ENCODE peak calls at places on chromosomes 11 and 22, in nine cellular contexts. D, E, P, T, I, J, Y, M and N are unnamed samples.

GRCh38 chr11:115912484-115912945 is 408.3 kb upstream of the CADM1 start:
- DNase-seq in T (no peak), D (no peak), I (no peak), J (no peak), Y (no peak), E (no peak), M (peak), P (peak), N (no peak)

GRCh38 chr11:45264839-45265515 is 21.2 kb downstream of the SYT13 start:
- DNase-seq in I (peak), D (no peak), J (no peak), Y (no peak), P (peak), M (no peak), T (no peak), E (no peak), N (no peak)

GRCh38 chr11:44621140-44621681 is 55.7 kb downstream of the CD82 start:
- DNase-seq in M (peak), J (peak), P (peak), E (peak), D (peak), Y (peak), I (peak), T (peak), N (no peak)

GRCh38 chr11:35173011-35173511 is 34.1 kb downstream of the CD44 start:
- DNase-seq in T (no peak), D (no peak), P (peak), Y (no peak), E (peak), I (no peak), J (no peak), M (peak), N (no peak)

GRCh38 chr22:47586038-47586437 is 823.6 kb downstream of the TBC1D22A start:
- DNase-seq in D (no peak), J (no peak), Y (no peak), M (no peak), E (no peak), P (no peak), I (no peak), T (no peak), N (no peak)

GRCh38 chr22:21632237-21632895 is at the start of gene CCDC116:
- DNase-seq in Y (no peak), P (no peak), T (peak), D (peak), J (no peak), M (peak), E (no peak), I (peak), N (no peak)

GRCh38 chr11:16356751-16357365 is 512 bp upstream of the SOX6 start:
- DNase-seq in P (peak), D (no peak), M (no peak), J (no peak), T (no peak), I (no peak), Y (peak), E (no peak), N (no peak)

GRCh38 chr11:17351510-17352176 is at the start of gene NCR3LG1:
- DNase-seq in P (peak), M (peak), Y (peak), J (peak), I (peak), E (peak), T (peak), D (peak), N (no peak)

GRCh38 chr22:44885806-44886360 is 123.9 kb downstream of the PHF21B start:
- DNase-seq in Y (no peak), I (no peak), E (no peak), T (no peak), J (peak), M (no peak), D (no peak), P (no peak), N (no peak)

GRCh38 chr11:15229069-15229468 is 114.3 kb downstream of the INSC start:
- DNase-seq in D (no peak), P (peak), M (no peak), J (no peak), Y (no peak), I (no peak), T (no peak), E (no peak), N (no peak)

GRCh38 chr11:67312187-67313021 is 9.1 kb downstream of the SSH3 start:
- DNase-seq in M (no peak), E (no peak), J (no peak), P (no peak), I (no peak), D (no peak), T (peak), Y (no peak), N (peak)

GRCh38 chr11:95991101-95991500 is 67.2 kb upstream of the MTMR2 start:
- DNase-seq in J (no peak), T (no peak), I (no peak), M (no peak), P (no peak), D (no peak), E (no peak), Y (no peak), N (no peak)

GRCh38 chr11:5196731-5197130 is 3.8 kb downstream of the OR51V1 start:
- DNase-seq in Y (no peak), I (no peak), P (peak), D (no peak), T (no peak), E (no peak), J (no peak), M (peak), N (no peak)

GRCh38 chr22:24514241-24515024 is 19.3 kb downstream of the UPB1 start:
- DNase-seq in Y (no peak), E (peak), M (no peak), I (no peak), J (no peak), T (no peak), D (no peak), P (no peak), N (no peak)

GRCh38 chr11:94526645-94527438 is 14.6 kb downstream of the C11orf97 start:
- DNase-seq in I (peak), D (no peak), T (no peak), Y (no peak), M (no peak), J (no peak), E (no peak), P (peak), N (no peak)

GRCh38 chr22:36770116-36770945 is 5.6 kb downstream of the IFT27 start:
- DNase-seq in Y (no peak), I (no peak), M (peak), J (peak), D (no peak), T (no peak), E (no peak), P (no peak), N (peak)

GRCh38 chr11:61980783-61981541 is 13.5 kb upstream of the FTH1 start:
- DNase-seq in I (no peak), M (no peak), E (no peak), D (no peak), J (peak), T (no peak), Y (no peak), P (no peak), N (no peak)

GRCh38 chr11:73324665-73325035 is 16.6 kb downstream of the ARHGEF17 start:
- DNase-seq in M (no peak), P (no peak), D (no peak), J (no peak), E (no peak), T (no peak), I (no peak), Y (no peak), N (no peak)
- H3K27ac ChIP-seq in M (no peak), P (peak), D (no peak), J (peak), E (no peak), T (peak), I (no peak), Y (peak), N (no peak)

DNA sequence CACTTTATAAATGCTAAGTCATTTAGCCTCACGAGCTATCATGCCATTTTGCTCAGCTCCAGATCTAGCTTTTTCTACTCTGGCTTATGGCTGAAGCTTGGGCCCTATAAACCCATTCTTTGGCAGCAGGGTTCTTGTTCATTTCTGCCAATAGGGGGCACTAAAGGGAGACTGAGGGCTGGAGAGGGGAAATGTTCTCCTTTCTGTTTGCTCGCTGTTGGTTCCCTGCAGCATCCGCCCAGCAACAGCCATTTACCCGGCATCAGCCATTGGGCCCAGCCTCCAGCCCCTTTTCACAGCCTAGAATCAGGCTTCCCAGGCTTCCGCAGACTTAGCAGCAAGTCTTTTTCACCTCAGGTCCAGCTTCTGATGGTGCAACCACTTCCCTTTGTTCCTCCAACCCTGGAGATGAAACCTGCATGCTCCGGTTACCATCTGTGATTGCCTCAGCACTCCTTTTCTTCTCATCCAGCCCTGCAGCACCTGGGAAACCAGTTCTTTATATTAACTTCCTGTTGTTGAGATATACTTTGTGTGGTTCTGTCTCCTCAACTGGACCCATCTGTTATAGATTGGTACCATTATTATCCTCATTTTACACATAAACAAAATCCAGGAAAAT is 4.2 kb upstream of the ME3 start:
- DNase-seq in M (peak), T (peak), E (no peak), J (no peak), I (peak), D (peak), P (no peak), Y (no peak), N (no peak)
- TF ChIP-seq CTCF in M (peak), T (peak), E (no peak), J (no peak), I (peak), D (peak), P (no peak), Y (peak), N (no peak)

GRCh38 chr22:40008726-40009125 is 14.0 kb downstream of the FAM83F start:
- DNase-seq in I (no peak), M (no peak), Y (no peak), T (no peak), E (no peak), J (no peak), P (peak), D (no peak), N (no peak)
- H3K27ac ChIP-seq in I (no peak), M (peak), Y (no peak), T (no peak), E (no peak), J (no peak), P (no peak), D (no peak), N (no peak)

GRCh38 chr11:65487467-65488272 is 11.2 kb upstream of the MALAT1 start:
- DNase-seq in J (peak), T (peak), Y (peak), E (peak), I (peak), D (peak), P (peak), M (peak), N (peak)

GRCh38 chr11:65489706-65490310 is 9.0 kb upstream of the MALAT1 start:
- DNase-seq in M (no peak), P (no peak), I (peak), Y (no peak), D (no peak), T (no peak), E (peak), J (no peak), N (no peak)

GRCh38 chr11:65489061-65489705 is 9.7 kb upstream of the MALAT1 start:
- DNase-seq in Y (peak), E (peak), J (peak), I (no peak), P (peak), M (peak), D (peak), T (no peak), N (no peak)

GRCh38 chr11:65486570-65487466 is 12.0 kb upstream of the MALAT1 start:
- DNase-seq in I (no peak), E (peak), Y (no peak), T (no peak), P (no peak), J (peak), M (no peak), D (no peak), N (no peak)

DNA sequence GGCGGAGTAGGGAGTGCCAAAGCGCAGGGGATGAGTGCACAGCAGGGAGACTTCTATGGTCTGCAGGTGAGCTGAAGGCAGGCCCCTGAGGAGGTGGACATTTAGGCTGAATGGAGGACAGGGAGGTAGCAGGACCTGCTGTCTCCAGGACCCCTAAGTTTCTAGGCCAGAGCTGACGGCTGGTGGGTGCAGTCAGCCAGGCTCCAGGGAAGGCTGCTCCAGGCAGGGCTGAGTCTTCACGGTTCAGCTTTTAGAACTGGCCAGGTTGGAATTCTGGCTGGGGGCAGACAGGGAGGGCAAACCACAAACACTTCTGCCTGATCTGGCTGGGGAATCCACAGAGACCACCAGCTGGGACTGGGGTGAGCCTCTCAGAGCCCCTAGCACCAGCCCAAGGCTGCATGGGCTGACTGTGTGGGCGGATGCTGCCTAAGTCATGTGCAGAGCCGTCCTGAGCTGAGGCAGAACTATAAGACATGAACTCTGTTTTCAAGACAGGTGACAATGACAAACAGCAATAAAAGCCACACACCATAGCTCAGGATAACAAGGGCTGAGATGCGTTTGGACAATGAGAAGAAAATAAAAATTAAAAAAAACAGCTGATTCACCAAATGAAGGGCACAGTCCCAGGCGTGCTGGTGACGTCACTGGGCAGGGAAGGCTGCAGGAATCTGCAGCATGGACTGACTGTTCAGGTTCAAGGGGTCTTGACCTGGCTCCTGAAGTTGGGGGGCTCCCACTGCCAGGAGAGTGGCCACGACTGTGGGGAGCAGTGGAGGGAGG is 10.4 kb upstream of the MALAT1 start:
- DNase-seq in T (no peak), I (peak), D (no peak), J (peak), Y (no peak), M (no peak), E (peak), P (peak), N (no peak)
- TF ChIP-seq CTCF in T (no peak), I (no peak), D (no peak), J (no peak), Y (no peak), M (no peak), E (no peak), P (no peak), N (no peak)

DNA sequence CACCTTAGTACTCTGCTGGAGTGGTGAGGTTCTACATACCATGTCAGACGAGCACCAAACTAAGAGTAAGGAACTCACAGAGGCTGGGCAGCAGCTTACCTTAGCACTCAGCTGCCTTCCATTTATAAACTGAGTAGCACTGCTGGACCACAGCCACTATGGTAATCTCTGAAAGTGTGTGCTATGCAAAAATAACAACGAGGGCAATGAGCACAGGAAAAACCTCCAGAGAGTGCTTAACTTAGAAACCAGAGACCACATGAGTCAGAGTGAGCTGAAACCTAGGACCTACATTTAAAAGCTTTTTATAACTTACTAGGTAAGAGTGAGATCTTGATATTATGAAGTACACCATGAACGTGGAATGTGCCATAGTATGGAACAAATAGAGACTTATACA is 17.1 kb upstream of the CD59 start:
- DNase-seq in J (no peak), I (no peak), M (no peak), P (peak), Y (no peak), D (no peak), T (no peak), E (no peak), N (no peak)
- H3K27ac ChIP-seq in J (no peak), I (no peak), M (no peak), P (no peak), Y (peak), D (no peak), T (no peak), E (no peak), N (no peak)

DNA sequence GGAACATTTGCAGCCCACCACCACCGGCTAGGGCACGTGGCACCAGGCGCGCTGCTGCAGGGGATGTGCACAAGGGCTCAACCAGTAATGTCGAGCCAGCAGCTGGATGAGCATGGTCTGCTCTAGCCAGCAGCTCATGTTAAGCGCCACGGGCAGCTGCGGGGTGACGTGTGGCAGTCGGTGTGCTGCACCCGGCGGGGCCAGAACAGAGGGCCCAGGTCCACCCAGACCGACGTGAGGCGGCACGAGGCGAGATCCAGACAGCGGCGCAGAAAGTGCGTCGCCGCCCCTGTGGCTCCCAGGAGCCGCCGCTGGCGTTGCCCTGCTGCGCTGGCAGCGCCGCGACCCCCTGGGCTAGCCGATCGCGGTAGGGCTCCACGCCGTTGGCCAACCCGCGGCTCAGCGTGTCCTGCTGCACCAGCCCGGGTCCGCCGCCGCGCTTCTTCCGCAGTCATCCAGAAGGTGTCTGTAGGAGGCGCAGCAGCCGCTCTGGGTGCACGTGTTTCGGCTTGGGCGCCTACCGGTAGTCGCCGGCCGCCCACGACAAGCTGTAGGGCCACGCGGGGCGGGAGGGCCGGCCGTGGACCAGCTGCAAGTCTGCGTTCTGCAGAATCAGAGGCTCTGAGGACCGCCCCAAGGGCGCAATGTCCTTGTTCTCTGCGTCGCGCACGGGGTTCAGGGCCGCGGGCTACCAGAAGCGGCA is 4.6 kb upstream of the GALR3 start:
- DNase-seq in Y (peak), M (peak), D (peak), E (peak), T (no peak), J (peak), P (peak), I (peak), N (no peak)
- TF ChIP-seq CTCF in Y (peak), M (peak), D (peak), E (no peak), T (no peak), J (peak), P (peak), I (peak), N (no peak)

DNA sequence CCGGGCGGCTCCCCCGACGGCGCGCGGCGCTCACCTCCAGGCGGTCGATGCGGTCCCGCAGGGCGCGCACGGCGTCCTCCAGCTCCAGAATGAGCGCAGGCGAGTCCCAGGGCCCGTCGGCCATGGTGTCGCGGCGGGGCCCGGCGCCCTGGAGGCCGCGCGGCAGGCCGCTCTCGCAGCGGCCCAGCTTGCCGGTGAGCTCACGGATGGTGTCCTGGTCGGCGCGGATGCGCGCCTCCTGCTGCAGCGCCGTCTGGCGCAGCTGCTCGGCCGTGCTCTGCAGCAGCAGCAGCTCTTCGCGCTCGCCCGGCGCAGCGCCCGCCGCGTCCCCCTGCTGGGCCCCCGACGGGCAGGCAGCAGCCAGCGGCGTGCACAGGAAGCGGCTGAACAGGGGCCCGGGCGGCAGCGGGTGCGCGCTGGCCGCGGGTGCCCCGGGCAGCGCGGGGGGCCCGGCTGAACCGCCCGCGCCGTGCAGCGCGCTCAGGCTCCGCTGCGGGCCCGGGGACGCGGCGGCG is 570 bp downstream of the NPTXR start:
- DNase-seq in M (peak), D (peak), I (peak), P (peak), T (peak), E (peak), J (peak), Y (peak), N (no peak)
- H3K27ac ChIP-seq in M (no peak), D (no peak), I (peak), P (no peak), T (no peak), E (peak), J (peak), Y (peak), N (no peak)